ENCODE peak calls at places on chromosome 11, in five cellular contexts. Q is colonic mucosa, L is MCF 10A, Y is stomach, J is thyroid gland. T is an unnamed sample.

GRCh38 chr11:16739326-16739875 is 954 bp downstream of the C11orf58 start:
- DNase-seq in J (no peak), Y (no peak), Q (no peak), L (peak), T (no peak)

GRCh38 chr11:48056325-48057183 is 76.2 kb downstream of the PTPRJ start:
- DNase-seq in Q (no peak), Y (no peak), J (no peak), L (no peak), T (no peak)

GRCh38 chr11:123219066-123219697 is 24.1 kb upstream of the CLMP start:
- DNase-seq in J (no peak), Y (no peak), L (no peak), Q (no peak), T (no peak)

GRCh38 chr11:9681583-9682372 is 17.9 kb downstream of the SWAP70 start:
- DNase-seq in Q (no peak), J (no peak), L (no peak), Y (no peak), T (no peak)

GRCh38 chr11:58888579-58888978 is 44.1 kb upstream of the GLYATL2 start:
- DNase-seq in J (no peak), L (peak), Y (no peak), Q (no peak), T (no peak)

GRCh38 chr11:123560001-123560400 is 94.4 kb downstream of the SCN3B start:
- DNase-seq in J (peak), L (no peak), Q (no peak), Y (peak), T (peak)

GRCh38 chr11:114166897-114167323 is 107.4 kb downstream of the ZBTB16 start:
- DNase-seq in Y (no peak), J (peak), Q (no peak), L (peak), T (no peak)

GRCh38 chr11:110349109-110349996 is 52.9 kb upstream of the RDX start:
- DNase-seq in Y (no peak), J (no peak), L (no peak), Q (no peak), T (peak)

GRCh38 chr11:31664129-31664528 is 147.0 kb downstream of the PAX6 start:
- DNase-seq in Y (no peak), Q (no peak), L (no peak), J (no peak), T (no peak)

GRCh38 chr11:122108192-122108799 is 7.7 kb downstream of the BLID start:
- DNase-seq in Y (no peak), L (peak), Q (peak), J (peak), T (peak)

GRCh38 chr11:21908211-21908610 is 284.7 kb upstream of the ANO5 start:
- DNase-seq in Q (no peak), J (no peak), L (no peak), Y (no peak), T (no peak)

GRCh38 chr11:36376888-36377758 is 81.0 kb downstream of the PRR5L start:
- DNase-seq in L (peak), Y (peak), Q (peak), J (peak), T (peak)

GRCh38 chr11:118088531-118088930 is 1.8 kb upstream of the SMIM35 start:
- DNase-seq in Q (peak), J (no peak), Y (peak), L (peak), T (no peak)

GRCh38 chr11:134786636-134787035 is 374.6 kb upstream of the B3GAT1 start:
- DNase-seq in J (no peak), Q (no peak), L (no peak), Y (no peak), T (no peak)

GRCh38 chr11:121534131-121535093 is 81.6 kb upstream of the SORL1-AS1 start:
- DNase-seq in L (no peak), Y (peak), J (no peak), Q (no peak), T (no peak)

GRCh38 chr11:104122008-104122635 is 41.8 kb downstream of the PDGFD start:
- DNase-seq in Q (no peak), Y (no peak), L (no peak), J (no peak), T (no peak)

GRCh38 chr11:32586576-32587190 is 3.1 kb downstream of the EIF3M start:
- DNase-seq in L (peak), J (no peak), Y (no peak), Q (no peak), T (no peak)

GRCh38 chr11:47256374-47256773 is 1.4 kb upstream of the NR1H3 start:
- DNase-seq in J (no peak), L (no peak), Q (no peak), Y (no peak), T (no peak)

GRCh38 chr11:124170801-124171586 is 12.2 kb upstream of the OR10D3 start:
- DNase-seq in Y (no peak), J (no peak), Q (no peak), L (no peak), T (no peak)

GRCh38 chr11:116387623-116388022 is 385.2 kb downstream of the BUD13 start:
- DNase-seq in L (no peak), Y (no peak), Q (no peak), J (no peak), T (no peak)

GRCh38 chr11:91047882-91048281 is 825.0 kb upstream of the CHORDC1 start:
- DNase-seq in L (no peak), J (no peak), Q (no peak), Y (no peak), T (no peak)

GRCh38 chr11:3137486-3138177 is 27.5 kb downstream of the OSBPL5 start:
- DNase-seq in L (no peak), Y (no peak), J (no peak), Q (no peak), T (no peak)

GRCh38 chr11:123238297-123238696 is 43.2 kb upstream of the CLMP start:
- DNase-seq in Y (no peak), J (peak), Q (peak), L (no peak), T (no peak)

GRCh38 chr11:47220401-47220821 is 5.6 kb downstream of the DDB2 start:
- DNase-seq in J (no peak), Q (no peak), Y (no peak), L (peak), T (no peak)

GRCh38 chr11:127255239-127255638 is 254.7 kb upstream of the KIRREL3 start:
- DNase-seq in J (no peak), Y (no peak), L (no peak), Q (no peak), T (no peak)

GRCh38 chr11:47467372-47467771 is 18.4 kb upstream of the RAPSN start:
- DNase-seq in Y (peak), L (no peak), Q (peak), J (peak), T (no peak)

GRCh38 chr11:125679397-125679796 is 1.2 kb downstream of the ACRV1 start:
- DNase-seq in J (no peak), Y (no peak), Q (no peak), L (no peak), T (no peak)

GRCh38 chr11:9118277-9118676 is 26.9 kb upstream of the SCUBE2 start:
- DNase-seq in L (no peak), Y (no peak), Q (no peak), J (no peak), T (no peak)

GRCh38 chr11:64763804-64764611 is 4.2 kb upstream of the PYGM start:
- DNase-seq in L (no peak), Y (peak), J (no peak), Q (no peak), T (peak)

GRCh38 chr11:57459112-57460016 is 964 bp upstream of the RTN4RL2 start:
- DNase-seq in J (no peak), Q (no peak), Y (no peak), L (no peak), T (peak)

GRCh38 chr11:34972892-34973291 is 56.5 kb downstream of the PDHX start:
- DNase-seq in Q (no peak), J (no peak), L (no peak), Y (no peak), T (no peak)

GRCh38 chr11:73225001-73225686 is 7.1 kb downstream of the P2RY2 start:
- DNase-seq in L (no peak), J (peak), Y (no peak), Q (no peak), T (no peak)

GRCh38 chr11:105368711-105369110 is 229.1 kb upstream of the CARD18 start:
- DNase-seq in Q (no peak), J (no peak), L (no peak), Y (no peak), T (no peak)

GRCh38 chr11:111633756-111634362 is 31.6 kb downstream of the SIK2 start:
- DNase-seq in J (no peak), Y (no peak), Q (no peak), L (peak), T (no peak)

GRCh38 chr11:67026941-67027340 is 4.0 kb downstream of the SYT12 start:
- DNase-seq in L (no peak), Q (no peak), J (no peak), Y (no peak), T (no peak)

DNA sequence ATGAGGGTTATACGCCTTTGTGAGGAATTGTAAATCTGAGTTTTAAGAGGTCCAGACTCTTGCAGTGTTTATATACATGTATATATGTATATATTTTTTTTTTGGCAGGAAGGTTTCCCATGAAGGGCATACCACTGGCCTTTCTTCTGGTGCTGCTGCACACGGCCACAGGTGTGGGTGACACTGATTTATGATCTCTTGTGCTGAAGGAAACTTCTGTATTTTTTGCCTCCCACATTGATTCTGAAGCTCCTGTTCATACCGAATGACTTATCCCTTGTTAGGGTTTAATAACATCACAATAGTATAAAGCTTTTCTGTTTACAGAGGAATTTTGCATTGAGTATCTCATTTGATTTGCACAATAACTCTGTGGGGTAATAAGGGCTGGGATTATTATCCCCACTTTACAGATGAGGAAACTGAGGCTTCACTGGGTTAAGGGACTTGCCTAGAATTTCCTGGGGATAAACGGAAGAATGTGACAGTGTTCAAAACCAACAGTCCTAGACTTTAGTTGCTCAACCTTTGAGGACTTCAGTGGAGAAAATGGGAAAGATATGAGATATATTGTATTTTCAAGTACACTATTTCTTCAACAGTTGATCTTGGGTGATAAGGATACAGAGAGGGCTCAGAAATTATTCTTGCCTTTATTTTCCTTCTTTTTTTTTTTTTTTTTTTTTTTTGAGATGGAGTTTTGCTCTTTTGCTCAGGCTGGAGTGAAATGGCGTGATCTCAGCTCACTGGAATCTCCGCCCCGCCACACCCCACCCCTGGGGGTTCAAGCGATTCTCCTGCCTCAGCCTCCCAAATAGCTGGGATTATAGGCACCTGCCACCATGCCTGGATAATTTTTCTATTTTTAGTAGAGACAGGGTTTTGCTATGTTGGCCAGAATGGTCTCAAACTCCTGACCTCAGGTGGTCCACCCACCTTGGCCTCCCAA is 70.1 kb downstream of the MICAL2 start:
- DNase-seq in Q (no peak), Y (no peak), L (peak), J (no peak), T (no peak)
- TF ChIP-seq CTCF in Q (no peak), Y (no peak), L (no peak), J (no peak), T (no peak)

DNA sequence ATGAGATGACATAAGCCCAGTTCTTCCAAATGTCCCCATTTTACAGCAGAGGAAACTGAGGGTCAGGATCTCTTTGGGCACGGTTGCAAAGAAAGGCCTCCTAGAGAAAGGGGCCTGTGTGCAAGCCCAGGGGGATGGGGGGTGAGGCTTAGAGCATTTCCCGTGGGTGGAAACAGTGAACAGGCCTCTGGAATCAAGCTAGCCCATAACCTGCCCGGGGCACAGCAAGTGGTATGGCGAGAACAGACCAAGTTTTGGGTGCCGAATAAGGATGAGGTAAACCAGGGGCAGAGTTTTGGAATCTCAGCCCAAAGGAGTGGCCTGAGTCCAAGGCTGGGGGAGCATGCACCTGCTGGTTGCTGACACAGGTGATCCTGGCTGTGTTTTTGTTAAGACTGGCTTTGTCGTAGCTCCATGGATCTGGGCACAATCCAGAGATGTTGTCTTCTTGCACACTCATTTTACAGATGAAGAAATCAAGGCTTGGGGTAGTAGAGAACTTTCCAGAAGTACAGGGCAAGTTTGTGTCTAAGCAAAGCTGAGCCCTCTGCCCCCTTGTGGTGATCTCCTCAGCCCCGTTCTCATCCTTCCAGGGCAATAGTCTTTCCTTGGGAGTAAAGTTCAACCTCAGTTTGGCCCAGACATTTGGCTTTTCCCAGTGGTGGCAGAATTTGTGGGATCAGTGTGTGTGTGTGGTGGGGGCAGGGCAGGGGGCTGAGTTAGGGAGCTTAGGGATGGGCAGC is 53.5 kb upstream of the MYEOV start:
- DNase-seq in L (peak), J (peak), Q (peak), Y (peak), T (no peak)
- TF ChIP-seq CTCF in L (peak), J (no peak), Q (peak), Y (peak), T (no peak)

DNA sequence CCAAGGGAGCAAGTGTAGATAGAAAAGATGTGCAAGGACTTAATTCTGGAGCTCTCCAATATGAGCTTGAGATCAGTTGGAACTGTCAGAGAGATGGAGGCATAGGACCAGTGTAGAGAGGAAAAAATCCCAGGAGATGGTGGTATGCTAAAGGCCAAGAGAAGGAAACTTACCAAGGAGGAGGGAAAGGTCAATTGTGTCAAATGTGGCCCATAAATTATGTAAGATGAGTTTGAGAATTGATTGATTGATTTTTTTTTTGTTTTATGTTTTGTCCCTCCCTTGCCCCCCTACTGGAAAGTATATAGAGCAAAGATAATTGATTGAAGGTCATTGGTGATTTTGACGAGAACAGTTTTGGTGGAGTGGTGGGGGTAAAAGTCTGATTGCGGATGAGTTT is 2.8 kb upstream of the USP2 start:
- DNase-seq in J (no peak), Q (no peak), Y (no peak), L (no peak), T (peak)
- TF ChIP-seq CTCF in J (no peak), Q (no peak), Y (no peak), L (no peak), T (no peak)

GRCh38 chr11:101323997-101324396 is 194.4 kb upstream of the PGR start:
- DNase-seq in J (no peak), Q (no peak), Y (no peak), L (peak), T (no peak)

GRCh38 chr11:101326141-101326540 is 196.5 kb upstream of the PGR start:
- DNase-seq in Q (no peak), L (no peak), Y (no peak), J (no peak), T (no peak)

GRCh38 chr11:101321222-101321621 is 191.6 kb upstream of the PGR start:
- DNase-seq in Y (no peak), J (peak), Q (no peak), L (peak), T (no peak)
- TF ChIP-seq CTCF in Y (no peak), J (no peak), Q (no peak), L (no peak), T (no peak)

DNA sequence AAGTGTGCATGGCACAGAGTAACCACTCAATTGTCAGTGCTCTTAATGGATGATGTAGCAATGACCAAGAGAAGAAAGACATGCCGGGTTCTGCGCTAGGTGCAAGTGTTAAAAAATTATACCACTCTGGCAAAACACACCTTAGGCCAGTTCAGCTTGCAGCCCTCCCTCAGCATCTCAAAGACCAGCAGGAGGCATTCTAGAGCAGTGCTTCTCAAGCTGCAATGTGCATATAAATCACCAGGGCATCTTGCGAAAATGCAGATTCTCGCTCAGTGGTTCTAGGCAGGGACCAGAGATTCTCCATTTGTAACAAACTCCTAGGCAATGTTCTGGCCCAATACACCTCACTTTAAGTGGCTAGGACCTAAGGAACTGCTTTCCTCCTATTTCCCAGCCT is 337.3 kb upstream of the API5 start:
- DNase-seq in Y (no peak), J (no peak), L (no peak), Q (no peak), T (no peak)
- TF ChIP-seq CTCF in Y (no peak), J (no peak), L (no peak), Q (no peak), T (no peak)

DNA sequence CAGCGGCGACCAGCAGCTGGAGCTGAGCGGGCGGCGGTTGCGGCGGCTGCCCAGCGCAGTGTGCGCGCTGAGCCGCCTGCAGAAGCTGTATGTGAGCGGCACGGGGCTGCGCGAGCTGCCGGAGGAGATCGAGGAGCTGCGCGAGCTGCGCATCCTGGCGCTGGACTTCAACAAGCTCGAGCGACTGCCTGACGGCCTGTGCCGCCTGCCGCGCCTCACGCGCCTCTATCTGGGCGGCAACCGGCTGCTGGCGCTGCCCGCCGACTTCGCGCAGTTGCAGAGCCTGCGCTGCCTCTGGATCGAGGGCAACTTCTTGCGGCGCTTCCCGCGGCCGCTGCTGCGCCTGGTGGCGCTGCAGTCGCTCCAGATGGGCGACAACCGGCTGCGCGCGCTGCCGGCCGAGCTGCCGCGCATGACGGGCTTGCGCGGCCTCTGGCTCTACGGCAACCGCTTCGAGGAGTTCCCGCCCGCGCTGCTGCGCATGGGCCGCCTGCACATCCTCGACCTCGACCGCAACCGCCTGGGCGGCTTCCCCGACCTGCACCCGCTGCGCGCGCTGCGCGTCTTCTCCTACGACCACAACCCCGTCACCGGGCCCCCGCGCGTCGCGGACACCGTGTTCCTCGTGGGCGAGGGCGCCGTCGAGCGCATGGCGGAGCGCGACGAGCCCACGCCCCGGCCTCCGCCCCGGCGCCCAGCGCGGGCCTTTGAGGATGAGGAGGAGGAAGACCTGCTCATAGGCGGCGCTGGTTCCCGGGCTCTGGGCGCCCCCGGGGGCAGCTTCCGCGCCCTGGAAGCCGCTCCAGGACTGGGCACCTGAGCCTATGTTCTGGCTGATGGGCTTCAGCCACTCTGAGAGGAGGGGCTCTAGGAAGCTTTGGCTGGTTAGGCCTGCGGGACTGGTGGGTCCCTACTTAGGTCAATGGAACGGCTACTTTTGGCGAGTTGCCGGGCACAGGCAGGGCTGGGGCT is 795 bp downstream of the LRRC10B start:
- DNase-seq in L (no peak), J (peak), Q (peak), Y (peak), T (peak)
- TF ChIP-seq CTCF in L (no peak), J (peak), Q (peak), Y (peak), T (peak)